ENCODE peak calls at places on chromosome 10, in ten cellular contexts. One of them, this sample, is unnamed.
A peak's percentile ranks its signal among the peaks of the same experiment; 100 is the strongest.

GRCh38 chr10:109374215-109374614 is 549.1 kb downstream of the XPNPEP1 start:
- DNase-seq in heart right ventricle: no peak
- DNase-seq in H9: no peak
- DNase-seq in uterus: no peak
- DNase-seq in upper lobe of right lung: no peak
- DNase-seq in SK-N-SH: no peak
- DNase-seq in right cardiac atrium: no peak
- DNase-seq in neuronal stem cell: no peak
- DNase-seq in IMR-90: peak; percentile 78
- DNase-seq in Peyer's patch: no peak
- DNase-seq in this sample: no peak

GRCh38 chr10:92119340-92119739 is 171.5 kb downstream of the CPEB3 start:
- DNase-seq in upper lobe of right lung: no peak
- DNase-seq in Peyer's patch: no peak
- DNase-seq in SK-N-SH: no peak
- DNase-seq in uterus: no peak
- DNase-seq in IMR-90: no peak
- DNase-seq in neuronal stem cell: no peak
- DNase-seq in H9: no peak
- DNase-seq in right cardiac atrium: no peak
- DNase-seq in heart right ventricle: no peak
- DNase-seq in this sample: no peak

GRCh38 chr10:110479710-110480109 is 18.0 kb upstream of the DUSP5 start:
- DNase-seq in Peyer's patch: no peak
- DNase-seq in IMR-90: no peak
- DNase-seq in neuronal stem cell: no peak
- DNase-seq in H9: no peak
- DNase-seq in SK-N-SH: no peak
- DNase-seq in right cardiac atrium: no peak
- DNase-seq in uterus: no peak
- DNase-seq in heart right ventricle: no peak
- DNase-seq in upper lobe of right lung: no peak
- DNase-seq in this sample: no peak

GRCh38 chr10:122301055-122301810 is 30.1 kb downstream of the BTBD16 start:
- DNase-seq in H9: no peak
- DNase-seq in Peyer's patch: no peak
- DNase-seq in heart right ventricle: no peak
- DNase-seq in IMR-90: peak; percentile 38
- DNase-seq in right cardiac atrium: no peak
- DNase-seq in neuronal stem cell: no peak
- DNase-seq in SK-N-SH: no peak
- DNase-seq in uterus: no peak
- DNase-seq in upper lobe of right lung: no peak
- DNase-seq in this sample: no peak

GRCh38 chr10:69474688-69475432 is 23.6 kb downstream of the TSPAN15 start:
- DNase-seq in neuronal stem cell: no peak
- DNase-seq in Peyer's patch: no peak
- DNase-seq in upper lobe of right lung: no peak
- DNase-seq in SK-N-SH: no peak
- DNase-seq in IMR-90: peak; percentile 51
- DNase-seq in H9: no peak
- DNase-seq in heart right ventricle: no peak
- DNase-seq in right cardiac atrium: no peak
- DNase-seq in uterus: no peak
- DNase-seq in this sample: no peak

GRCh38 chr10:44183667-44184632 is 200.9 kb downstream of the CXCL12 start:
- DNase-seq in upper lobe of right lung: no peak
- DNase-seq in H9: no peak
- DNase-seq in heart right ventricle: no peak
- DNase-seq in Peyer's patch: no peak
- DNase-seq in right cardiac atrium: no peak
- DNase-seq in IMR-90: peak; percentile 44
- DNase-seq in SK-N-SH: no peak
- DNase-seq in neuronal stem cell: no peak
- DNase-seq in uterus: no peak
- DNase-seq in this sample: no peak

GRCh38 chr10:106111241-106111640 is 1053.3 kb downstream of the SORCS1 start:
- DNase-seq in H9: no peak
- DNase-seq in neuronal stem cell: no peak
- DNase-seq in upper lobe of right lung: no peak
- DNase-seq in SK-N-SH: no peak
- DNase-seq in IMR-90: peak; percentile 1
- DNase-seq in uterus: no peak
- DNase-seq in heart right ventricle: no peak
- DNase-seq in right cardiac atrium: no peak
- DNase-seq in Peyer's patch: no peak
- DNase-seq in this sample: no peak

GRCh38 chr10:74924251-74924954 is 98.0 kb downstream of the KAT6B start:
- DNase-seq in right cardiac atrium: no peak
- DNase-seq in neuronal stem cell: no peak
- DNase-seq in upper lobe of right lung: no peak
- DNase-seq in Peyer's patch: no peak
- DNase-seq in SK-N-SH: no peak
- DNase-seq in heart right ventricle: no peak
- DNase-seq in IMR-90: peak; percentile 97
- DNase-seq in H9: no peak
- DNase-seq in uterus: no peak
- DNase-seq in this sample: no peak

GRCh38 chr10:59099536-59099935 is 76.9 kb upstream of the PHYHIPL start:
- DNase-seq in Peyer's patch: no peak
- DNase-seq in uterus: no peak
- DNase-seq in heart right ventricle: no peak
- DNase-seq in SK-N-SH: peak; percentile 48
- DNase-seq in right cardiac atrium: no peak
- DNase-seq in H9: no peak
- DNase-seq in IMR-90: no peak
- DNase-seq in upper lobe of right lung: no peak
- DNase-seq in neuronal stem cell: no peak
- DNase-seq in this sample: no peak

GRCh38 chr10:58950618-58951017 is 225.8 kb upstream of the PHYHIPL start:
- DNase-seq in IMR-90: peak; percentile 18
- DNase-seq in upper lobe of right lung: no peak
- DNase-seq in SK-N-SH: no peak
- DNase-seq in Peyer's patch: no peak
- DNase-seq in uterus: no peak
- DNase-seq in heart right ventricle: no peak
- DNase-seq in right cardiac atrium: no peak
- DNase-seq in H9: no peak
- DNase-seq in neuronal stem cell: no peak
- DNase-seq in this sample: no peak

GRCh38 chr10:131652416-131652815 is 248.4 kb upstream of the PPP2R2D start:
- DNase-seq in neuronal stem cell: no peak
- DNase-seq in uterus: no peak
- DNase-seq in heart right ventricle: no peak
- DNase-seq in upper lobe of right lung: peak; percentile 58
- DNase-seq in H9: no peak
- DNase-seq in IMR-90: no peak
- DNase-seq in SK-N-SH: no peak
- DNase-seq in Peyer's patch: no peak
- DNase-seq in right cardiac atrium: no peak
- DNase-seq in this sample: no peak

GRCh38 chr10:131651674-131652093 is 249.1 kb upstream of the PPP2R2D start:
- DNase-seq in SK-N-SH: peak; percentile 74
- DNase-seq in right cardiac atrium: no peak
- DNase-seq in uterus: no peak
- DNase-seq in IMR-90: no peak
- DNase-seq in heart right ventricle: no peak
- DNase-seq in Peyer's patch: no peak
- DNase-seq in H9: peak; percentile 69
- DNase-seq in neuronal stem cell: no peak
- DNase-seq in upper lobe of right lung: peak; percentile 38
- DNase-seq in this sample: no peak

GRCh38 chr10:131650169-131650705 is 250.6 kb upstream of the PPP2R2D start:
- DNase-seq in upper lobe of right lung: peak; percentile 40
- DNase-seq in neuronal stem cell: no peak
- DNase-seq in right cardiac atrium: no peak
- DNase-seq in SK-N-SH: no peak
- DNase-seq in uterus: no peak
- DNase-seq in heart right ventricle: no peak
- DNase-seq in H9: no peak
- DNase-seq in Peyer's patch: no peak
- DNase-seq in IMR-90: no peak
- DNase-seq in this sample: no peak

GRCh38 chr10:131649609-131650008 is 251.2 kb upstream of the PPP2R2D start:
- DNase-seq in neuronal stem cell: no peak
- DNase-seq in Peyer's patch: no peak
- DNase-seq in uterus: no peak
- DNase-seq in upper lobe of right lung: no peak
- DNase-seq in right cardiac atrium: no peak
- DNase-seq in SK-N-SH: no peak
- DNase-seq in H9: no peak
- DNase-seq in heart right ventricle: no peak
- DNase-seq in IMR-90: no peak
- DNase-seq in this sample: no peak

GRCh38 chr10:131650771-131651673 is 249.8 kb upstream of the PPP2R2D start:
- DNase-seq in uterus: no peak
- DNase-seq in neuronal stem cell: no peak
- DNase-seq in upper lobe of right lung: peak; percentile 59
- DNase-seq in H9: no peak
- DNase-seq in right cardiac atrium: no peak
- DNase-seq in Peyer's patch: no peak
- DNase-seq in IMR-90: no peak
- DNase-seq in SK-N-SH: no peak
- DNase-seq in heart right ventricle: no peak
- DNase-seq in this sample: no peak
- H3K4me1 ChIP-seq in uterus: no peaks in the 10 kb centered on the region
- H3K4me1 ChIP-seq in neuronal stem cell: peaks cover 23% of the 10 kb centered on the region
- H3K4me1 ChIP-seq in upper lobe of right lung: no peaks in the 10 kb centered on the region
- H3K4me1 ChIP-seq in H9: peaks cover 9% of the 10 kb centered on the region
- H3K4me1 ChIP-seq in right cardiac atrium: no peaks in the 10 kb centered on the region
- H3K4me1 ChIP-seq in Peyer's patch: no peaks in the 10 kb centered on the region
- H3K4me1 ChIP-seq in IMR-90: no peaks in the 10 kb centered on the region
- H3K4me1 ChIP-seq in SK-N-SH: peaks cover 17% of the 10 kb centered on the region
- H3K4me1 ChIP-seq in heart right ventricle: no peaks in the 10 kb centered on the region
- H3K4me1 ChIP-seq in this sample: no peaks in the 10 kb centered on the region

GRCh38 chr10:42937649-42938180 is 139.2 kb upstream of the RET start:
- DNase-seq in upper lobe of right lung: no peak
- DNase-seq in neuronal stem cell: no peak
- DNase-seq in SK-N-SH: no peak
- DNase-seq in uterus: no peak
- DNase-seq in right cardiac atrium: no peak
- DNase-seq in heart right ventricle: no peak
- DNase-seq in IMR-90: no peak
- DNase-seq in H9: no peak
- DNase-seq in Peyer's patch: no peak
- DNase-seq in this sample: no peak

GRCh38 chr10:42935466-42935865 is 141.4 kb upstream of the RET start:
- DNase-seq in neuronal stem cell: no peak
- DNase-seq in heart right ventricle: no peak
- DNase-seq in uterus: no peak
- DNase-seq in right cardiac atrium: peak; percentile 37
- DNase-seq in upper lobe of right lung: no peak
- DNase-seq in SK-N-SH: no peak
- DNase-seq in Peyer's patch: no peak
- DNase-seq in H9: no peak
- DNase-seq in IMR-90: no peak
- DNase-seq in this sample: no peak

GRCh38 chr10:42934842-42935241 is 142.0 kb upstream of the RET start:
- DNase-seq in SK-N-SH: no peak
- DNase-seq in uterus: no peak
- DNase-seq in neuronal stem cell: no peak
- DNase-seq in H9: no peak
- DNase-seq in right cardiac atrium: no peak
- DNase-seq in Peyer's patch: no peak
- DNase-seq in upper lobe of right lung: no peak
- DNase-seq in IMR-90: no peak
- DNase-seq in heart right ventricle: no peak
- DNase-seq in this sample: no peak

GRCh38 chr10:42937048-42937447 is 139.8 kb upstream of the RET start:
- DNase-seq in IMR-90: no peak
- DNase-seq in H9: no peak
- DNase-seq in Peyer's patch: no peak
- DNase-seq in SK-N-SH: no peak
- DNase-seq in neuronal stem cell: no peak
- DNase-seq in uterus: no peak
- DNase-seq in right cardiac atrium: no peak
- DNase-seq in upper lobe of right lung: no peak
- DNase-seq in heart right ventricle: no peak
- DNase-seq in this sample: no peak

DNA sequence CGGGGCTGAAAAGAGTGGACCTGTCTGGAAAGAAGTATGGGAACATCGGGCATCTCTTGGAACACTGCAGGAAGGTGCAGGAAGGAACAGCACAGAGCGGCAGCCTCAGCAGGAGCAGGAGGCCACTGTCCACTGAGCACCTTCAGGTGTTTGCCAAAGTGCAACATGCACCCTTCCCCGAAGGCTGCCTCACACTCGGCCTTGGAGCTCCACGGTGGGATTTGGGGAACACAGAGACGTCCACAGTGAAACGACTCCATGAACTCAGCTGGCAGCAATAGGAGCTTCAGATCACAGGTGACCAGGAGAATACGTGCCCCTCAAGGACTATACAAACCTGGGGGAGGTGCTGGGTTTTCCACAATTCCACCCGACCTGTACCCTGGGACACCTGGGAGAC is 140.3 kb upstream of the RET start:
- DNase-seq in upper lobe of right lung: no peak
- DNase-seq in IMR-90: no peak
- DNase-seq in SK-N-SH: no peak
- DNase-seq in Peyer's patch: no peak
- DNase-seq in uterus: no peak
- DNase-seq in heart right ventricle: no peak
- DNase-seq in neuronal stem cell: no peak
- DNase-seq in H9: no peak
- DNase-seq in right cardiac atrium: no peak
- DNase-seq in this sample: no peak
- H3K27me3 ChIP-seq in upper lobe of right lung: peaks cover 38% of the 10 kb centered on the region
- H3K27me3 ChIP-seq in IMR-90: peaks cover 18% of the 10 kb centered on the region
- H3K27me3 ChIP-seq in SK-N-SH: no peaks in the 10 kb centered on the region
- H3K27me3 ChIP-seq in Peyer's patch: no peaks in the 10 kb centered on the region
- H3K27me3 ChIP-seq in uterus: no peaks in the 10 kb centered on the region
- H3K27me3 ChIP-seq in heart right ventricle: peaks cover 33% of the 10 kb centered on the region
- H3K27me3 ChIP-seq in neuronal stem cell: peaks cover 20% of the 10 kb centered on the region
- H3K27me3 ChIP-seq in H9: no peaks in the 10 kb centered on the region
- H3K27me3 ChIP-seq in right cardiac atrium: no peaks in the 10 kb centered on the region
- H3K27me3 ChIP-seq in this sample: no peaks in the 10 kb centered on the region

GRCh38 chr10:112333452-112333851 is 40.5 kb upstream of the ACSL5 start:
- DNase-seq in IMR-90: no peak
- DNase-seq in upper lobe of right lung: no peak
- DNase-seq in H9: no peak
- DNase-seq in Peyer's patch: no peak
- DNase-seq in right cardiac atrium: no peak
- DNase-seq in uterus: no peak
- DNase-seq in heart right ventricle: no peak
- DNase-seq in neuronal stem cell: no peak
- DNase-seq in SK-N-SH: no peak
- DNase-seq in this sample: no peak
- H3K4me1 ChIP-seq in IMR-90: no peaks in the 10 kb centered on the region
- H3K4me1 ChIP-seq in upper lobe of right lung: no peaks in the 10 kb centered on the region
- H3K4me1 ChIP-seq in H9: no peaks in the 10 kb centered on the region
- H3K4me1 ChIP-seq in Peyer's patch: no peaks in the 10 kb centered on the region
- H3K4me1 ChIP-seq in right cardiac atrium: no peaks in the 10 kb centered on the region
- H3K4me1 ChIP-seq in uterus: no peaks in the 10 kb centered on the region
- H3K4me1 ChIP-seq in heart right ventricle: no peaks in the 10 kb centered on the region
- H3K4me1 ChIP-seq in neuronal stem cell: peaks cover 3% of the 10 kb centered on the region
- H3K4me1 ChIP-seq in SK-N-SH: no peaks in the 10 kb centered on the region
- H3K4me1 ChIP-seq in this sample: no peaks in the 10 kb centered on the region

DNA sequence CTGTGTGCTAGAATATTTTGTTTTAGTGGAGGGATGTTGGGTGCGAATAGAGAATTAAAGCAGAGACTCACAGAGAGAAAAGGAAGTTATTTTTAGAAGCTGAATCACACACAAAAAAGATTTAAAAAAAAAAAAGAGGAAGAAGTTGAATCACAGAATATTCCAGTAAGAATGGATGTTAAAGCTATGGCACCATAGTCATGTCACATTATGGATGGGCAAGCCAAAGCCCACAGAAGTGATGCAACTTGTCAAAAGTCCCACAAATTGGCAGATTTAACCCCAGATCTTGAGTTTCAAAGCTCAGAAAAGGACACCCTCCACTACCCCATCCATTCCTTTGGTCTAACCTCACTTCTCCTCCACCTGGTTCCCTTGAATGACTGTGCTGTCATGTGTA is 91.4 kb downstream of the MYOF start:
- DNase-seq in upper lobe of right lung: no peak
- DNase-seq in Peyer's patch: no peak
- DNase-seq in right cardiac atrium: no peak
- DNase-seq in SK-N-SH: no peak
- DNase-seq in IMR-90: peak; percentile 26
- DNase-seq in H9: no peak
- DNase-seq in heart right ventricle: no peak
- DNase-seq in uterus: no peak
- DNase-seq in neuronal stem cell: no peak
- DNase-seq in this sample: no peak
- H3K27me3 ChIP-seq in upper lobe of right lung: no peaks in the 10 kb centered on the region
- H3K27me3 ChIP-seq in Peyer's patch: no peaks in the 10 kb centered on the region
- H3K27me3 ChIP-seq in right cardiac atrium: no peaks in the 10 kb centered on the region
- H3K27me3 ChIP-seq in SK-N-SH: no peaks in the 10 kb centered on the region
- H3K27me3 ChIP-seq in IMR-90: no peaks in the 10 kb centered on the region
- H3K27me3 ChIP-seq in H9: no peaks in the 10 kb centered on the region
- H3K27me3 ChIP-seq in heart right ventricle: no peaks in the 10 kb centered on the region
- H3K27me3 ChIP-seq in uterus: no peaks in the 10 kb centered on the region
- H3K27me3 ChIP-seq in neuronal stem cell: no peaks in the 10 kb centered on the region
- H3K27me3 ChIP-seq in this sample: no peaks in the 10 kb centered on the region